ENCODE peak calls at places on chromosomes 12 and 14, in six cellular contexts. One of them, this sample, is unnamed.

GRCh38 chr14:74984241-74985027 is 18.3 kb upstream of the EIF2B2 start:
- DNase-seq in A172: no peak
- DNase-seq in activated CD8-positive, alpha-beta memory T cell treated with anti-CD3 and anti-CD28 coated beads, Interleukin-2, amount 50 U/mL, for 4 hours: no peak
- DNase-seq in activated CD4-positive, alpha-beta T cell treated with anti-CD3 and anti-CD28 coated beads for 24 hours: no peak
- DNase-seq in sciatic nerve: no peak
- DNase-seq in HS-5: no peak
- DNase-seq in this sample: no peak

GRCh38 chr12:88615490-88615889 is 35.2 kb upstream of the KITLG start:
- DNase-seq in A172: no peak
- DNase-seq in activated CD8-positive, alpha-beta memory T cell treated with anti-CD3 and anti-CD28 coated beads, Interleukin-2, amount 50 U/mL, for 4 hours: no peak
- DNase-seq in activated CD4-positive, alpha-beta T cell treated with anti-CD3 and anti-CD28 coated beads for 24 hours: no peak
- DNase-seq in sciatic nerve: no peak
- DNase-seq in HS-5: no peak
- DNase-seq in this sample: no peak

GRCh38 chr12:78645956-78646355 is 218.6 kb upstream of the SYT1 start:
- DNase-seq in A172: no peak
- DNase-seq in activated CD8-positive, alpha-beta memory T cell treated with anti-CD3 and anti-CD28 coated beads, Interleukin-2, amount 50 U/mL, for 4 hours: no peak
- DNase-seq in activated CD4-positive, alpha-beta T cell treated with anti-CD3 and anti-CD28 coated beads for 24 hours: no peak
- DNase-seq in sciatic nerve: no peak
- DNase-seq in HS-5: peak
- DNase-seq in this sample: no peak

GRCh38 chr14:105913861-105914260 is 387.5 kb downstream of the TMEM121 start:
- DNase-seq in A172: no peak
- DNase-seq in activated CD8-positive, alpha-beta memory T cell treated with anti-CD3 and anti-CD28 coated beads, Interleukin-2, amount 50 U/mL, for 4 hours: no peak
- DNase-seq in activated CD4-positive, alpha-beta T cell treated with anti-CD3 and anti-CD28 coated beads for 24 hours: no peak
- DNase-seq in sciatic nerve: no peak
- DNase-seq in HS-5: no peak
- DNase-seq in this sample: peak

GRCh38 chr12:91744613-91745012 is 401.0 kb downstream of the BTG1 start:
- DNase-seq in A172: no peak
- DNase-seq in activated CD8-positive, alpha-beta memory T cell treated with anti-CD3 and anti-CD28 coated beads, Interleukin-2, amount 50 U/mL, for 4 hours: no peak
- DNase-seq in activated CD4-positive, alpha-beta T cell treated with anti-CD3 and anti-CD28 coated beads for 24 hours: no peak
- DNase-seq in sciatic nerve: no peak
- DNase-seq in HS-5: no peak
- DNase-seq in this sample: no peak

GRCh38 chr14:76687611-76688372 is 73.5 kb upstream of the VASH1 start:
- DNase-seq in A172: no peak
- DNase-seq in activated CD8-positive, alpha-beta memory T cell treated with anti-CD3 and anti-CD28 coated beads, Interleukin-2, amount 50 U/mL, for 4 hours: no peak
- DNase-seq in activated CD4-positive, alpha-beta T cell treated with anti-CD3 and anti-CD28 coated beads for 24 hours: no peak
- DNase-seq in sciatic nerve: no peak
- DNase-seq in HS-5: no peak
- DNase-seq in this sample: no peak

GRCh38 chr14:37650356-37651037 is 55.1 kb downstream of the TTC6 start:
- DNase-seq in A172: no peak
- DNase-seq in activated CD8-positive, alpha-beta memory T cell treated with anti-CD3 and anti-CD28 coated beads, Interleukin-2, amount 50 U/mL, for 4 hours: no peak
- DNase-seq in activated CD4-positive, alpha-beta T cell treated with anti-CD3 and anti-CD28 coated beads for 24 hours: no peak
- DNase-seq in sciatic nerve: no peak
- DNase-seq in HS-5: no peak
- DNase-seq in this sample: no peak

GRCh38 chr14:102390486-102390885 is 27.7 kb downstream of the TECPR2 start:
- DNase-seq in A172: no peak
- DNase-seq in activated CD8-positive, alpha-beta memory T cell treated with anti-CD3 and anti-CD28 coated beads, Interleukin-2, amount 50 U/mL, for 4 hours: no peak
- DNase-seq in activated CD4-positive, alpha-beta T cell treated with anti-CD3 and anti-CD28 coated beads for 24 hours: no peak
- DNase-seq in sciatic nerve: no peak
- DNase-seq in HS-5: no peak
- DNase-seq in this sample: no peak

GRCh38 chr14:54781936-54782802 is 120.5 kb downstream of the GCH1 start:
- DNase-seq in A172: no peak
- DNase-seq in activated CD8-positive, alpha-beta memory T cell treated with anti-CD3 and anti-CD28 coated beads, Interleukin-2, amount 50 U/mL, for 4 hours: no peak
- DNase-seq in activated CD4-positive, alpha-beta T cell treated with anti-CD3 and anti-CD28 coated beads for 24 hours: no peak
- DNase-seq in sciatic nerve: no peak
- DNase-seq in HS-5: no peak
- DNase-seq in this sample: no peak

GRCh38 chr14:50944647-50945413 is 547 bp upstream of the PYGL start:
- DNase-seq in A172: no peak
- DNase-seq in activated CD8-positive, alpha-beta memory T cell treated with anti-CD3 and anti-CD28 coated beads, Interleukin-2, amount 50 U/mL, for 4 hours: no peak
- DNase-seq in activated CD4-positive, alpha-beta T cell treated with anti-CD3 and anti-CD28 coated beads for 24 hours: no peak
- DNase-seq in sciatic nerve: peak
- DNase-seq in HS-5: no peak
- DNase-seq in this sample: no peak

GRCh38 chr12:30822385-30823139 is 67.8 kb upstream of the CAPRIN2 start:
- DNase-seq in A172: peak
- DNase-seq in activated CD8-positive, alpha-beta memory T cell treated with anti-CD3 and anti-CD28 coated beads, Interleukin-2, amount 50 U/mL, for 4 hours: peak
- DNase-seq in activated CD4-positive, alpha-beta T cell treated with anti-CD3 and anti-CD28 coated beads for 24 hours: no peak
- DNase-seq in sciatic nerve: peak
- DNase-seq in HS-5: no peak
- DNase-seq in this sample: peak

GRCh38 chr12:99261256-99261655 is 386.3 kb upstream of the GARIN6 start:
- DNase-seq in A172: no peak
- DNase-seq in activated CD8-positive, alpha-beta memory T cell treated with anti-CD3 and anti-CD28 coated beads, Interleukin-2, amount 50 U/mL, for 4 hours: no peak
- DNase-seq in activated CD4-positive, alpha-beta T cell treated with anti-CD3 and anti-CD28 coated beads for 24 hours: no peak
- DNase-seq in sciatic nerve: no peak
- DNase-seq in HS-5: no peak
- DNase-seq in this sample: no peak

GRCh38 chr12:4270670-4271432 is 2.7 kb upstream of the CCND2 start:
- DNase-seq in A172: no peak
- DNase-seq in activated CD8-positive, alpha-beta memory T cell treated with anti-CD3 and anti-CD28 coated beads, Interleukin-2, amount 50 U/mL, for 4 hours: no peak
- DNase-seq in activated CD4-positive, alpha-beta T cell treated with anti-CD3 and anti-CD28 coated beads for 24 hours: no peak
- DNase-seq in sciatic nerve: peak
- DNase-seq in HS-5: no peak
- DNase-seq in this sample: peak

GRCh38 chr12:24875014-24875413 is 73.9 kb downstream of the BCAT1 start:
- DNase-seq in A172: no peak
- DNase-seq in activated CD8-positive, alpha-beta memory T cell treated with anti-CD3 and anti-CD28 coated beads, Interleukin-2, amount 50 U/mL, for 4 hours: no peak
- DNase-seq in activated CD4-positive, alpha-beta T cell treated with anti-CD3 and anti-CD28 coated beads for 24 hours: no peak
- DNase-seq in sciatic nerve: no peak
- DNase-seq in HS-5: no peak
- DNase-seq in this sample: no peak

GRCh38 chr14:42779024-42779423 is 1172.3 kb downstream of the LRFN5 start:
- DNase-seq in A172: peak
- DNase-seq in activated CD8-positive, alpha-beta memory T cell treated with anti-CD3 and anti-CD28 coated beads, Interleukin-2, amount 50 U/mL, for 4 hours: no peak
- DNase-seq in activated CD4-positive, alpha-beta T cell treated with anti-CD3 and anti-CD28 coated beads for 24 hours: no peak
- DNase-seq in sciatic nerve: no peak
- DNase-seq in HS-5: no peak
- DNase-seq in this sample: no peak

GRCh38 chr14:36522972-36523685 is 3.1 kb upstream of the NKX2-1 start:
- DNase-seq in A172: no peak
- DNase-seq in activated CD8-positive, alpha-beta memory T cell treated with anti-CD3 and anti-CD28 coated beads, Interleukin-2, amount 50 U/mL, for 4 hours: no peak
- DNase-seq in activated CD4-positive, alpha-beta T cell treated with anti-CD3 and anti-CD28 coated beads for 24 hours: no peak
- DNase-seq in sciatic nerve: no peak
- DNase-seq in HS-5: no peak
- DNase-seq in this sample: no peak

GRCh38 chr12:123597100-123597499 is 4.8 kb upstream of the DDX55 start:
- DNase-seq in A172: no peak
- DNase-seq in activated CD8-positive, alpha-beta memory T cell treated with anti-CD3 and anti-CD28 coated beads, Interleukin-2, amount 50 U/mL, for 4 hours: no peak
- DNase-seq in activated CD4-positive, alpha-beta T cell treated with anti-CD3 and anti-CD28 coated beads for 24 hours: no peak
- DNase-seq in sciatic nerve: no peak
- DNase-seq in HS-5: no peak
- DNase-seq in this sample: no peak

GRCh38 chr12:546920-547845 is 87.4 kb downstream of the B4GALNT3 start:
- DNase-seq in A172: peak
- DNase-seq in activated CD8-positive, alpha-beta memory T cell treated with anti-CD3 and anti-CD28 coated beads, Interleukin-2, amount 50 U/mL, for 4 hours: peak
- DNase-seq in activated CD4-positive, alpha-beta T cell treated with anti-CD3 and anti-CD28 coated beads for 24 hours: peak
- DNase-seq in sciatic nerve: peak
- DNase-seq in HS-5: no peak
- DNase-seq in this sample: peak

GRCh38 chr12:8629486-8630033 is 16.9 kb upstream of the AICDA start:
- DNase-seq in A172: peak
- DNase-seq in activated CD8-positive, alpha-beta memory T cell treated with anti-CD3 and anti-CD28 coated beads, Interleukin-2, amount 50 U/mL, for 4 hours: no peak
- DNase-seq in activated CD4-positive, alpha-beta T cell treated with anti-CD3 and anti-CD28 coated beads for 24 hours: no peak
- DNase-seq in sciatic nerve: no peak
- DNase-seq in HS-5: no peak
- DNase-seq in this sample: no peak

GRCh38 chr12:1719139-1719538 is 28.3 kb downstream of the ADIPOR2 start:
- DNase-seq in A172: no peak
- DNase-seq in activated CD8-positive, alpha-beta memory T cell treated with anti-CD3 and anti-CD28 coated beads, Interleukin-2, amount 50 U/mL, for 4 hours: no peak
- DNase-seq in activated CD4-positive, alpha-beta T cell treated with anti-CD3 and anti-CD28 coated beads for 24 hours: no peak
- DNase-seq in sciatic nerve: no peak
- DNase-seq in HS-5: no peak
- DNase-seq in this sample: no peak

GRCh38 chr14:93981874-93982683 is 5.7 kb upstream of the ASB2 start:
- DNase-seq in A172: no peak
- DNase-seq in activated CD8-positive, alpha-beta memory T cell treated with anti-CD3 and anti-CD28 coated beads, Interleukin-2, amount 50 U/mL, for 4 hours: no peak
- DNase-seq in activated CD4-positive, alpha-beta T cell treated with anti-CD3 and anti-CD28 coated beads for 24 hours: no peak
- DNase-seq in sciatic nerve: no peak
- DNase-seq in HS-5: no peak
- DNase-seq in this sample: no peak

GRCh38 chr12:74391283-74391682 is 146.4 kb upstream of the ATXN7L3B start:
- DNase-seq in A172: no peak
- DNase-seq in activated CD8-positive, alpha-beta memory T cell treated with anti-CD3 and anti-CD28 coated beads, Interleukin-2, amount 50 U/mL, for 4 hours: no peak
- DNase-seq in activated CD4-positive, alpha-beta T cell treated with anti-CD3 and anti-CD28 coated beads for 24 hours: no peak
- DNase-seq in sciatic nerve: no peak
- DNase-seq in HS-5: no peak
- DNase-seq in this sample: no peak

GRCh38 chr12:111441107-111441928 is 35.6 kb downstream of the SH2B3 start:
- DNase-seq in A172: no peak
- DNase-seq in activated CD8-positive, alpha-beta memory T cell treated with anti-CD3 and anti-CD28 coated beads, Interleukin-2, amount 50 U/mL, for 4 hours: peak
- DNase-seq in activated CD4-positive, alpha-beta T cell treated with anti-CD3 and anti-CD28 coated beads for 24 hours: no peak
- DNase-seq in sciatic nerve: peak
- DNase-seq in HS-5: no peak
- DNase-seq in this sample: peak

GRCh38 chr12:879641-880040 is 69.9 kb downstream of the RAD52 start:
- DNase-seq in A172: peak
- DNase-seq in activated CD8-positive, alpha-beta memory T cell treated with anti-CD3 and anti-CD28 coated beads, Interleukin-2, amount 50 U/mL, for 4 hours: no peak
- DNase-seq in activated CD4-positive, alpha-beta T cell treated with anti-CD3 and anti-CD28 coated beads for 24 hours: no peak
- DNase-seq in sciatic nerve: no peak
- DNase-seq in HS-5: peak
- DNase-seq in this sample: no peak

GRCh38 chr14:68232643-68233055 is 413.1 kb downstream of the RAD51B start:
- DNase-seq in A172: peak
- DNase-seq in activated CD8-positive, alpha-beta memory T cell treated with anti-CD3 and anti-CD28 coated beads, Interleukin-2, amount 50 U/mL, for 4 hours: no peak
- DNase-seq in activated CD4-positive, alpha-beta T cell treated with anti-CD3 and anti-CD28 coated beads for 24 hours: peak
- DNase-seq in sciatic nerve: peak
- DNase-seq in HS-5: peak
- DNase-seq in this sample: peak

GRCh38 chr12:108423486-108423885 is 84.4 kb upstream of the CMKLR1 start:
- DNase-seq in A172: no peak
- DNase-seq in activated CD8-positive, alpha-beta memory T cell treated with anti-CD3 and anti-CD28 coated beads, Interleukin-2, amount 50 U/mL, for 4 hours: no peak
- DNase-seq in activated CD4-positive, alpha-beta T cell treated with anti-CD3 and anti-CD28 coated beads for 24 hours: no peak
- DNase-seq in sciatic nerve: no peak
- DNase-seq in HS-5: no peak
- DNase-seq in this sample: no peak

GRCh38 chr12:66753810-66754209 is 74.9 kb upstream of the GRIP1 start:
- DNase-seq in A172: no peak
- DNase-seq in activated CD8-positive, alpha-beta memory T cell treated with anti-CD3 and anti-CD28 coated beads, Interleukin-2, amount 50 U/mL, for 4 hours: no peak
- DNase-seq in activated CD4-positive, alpha-beta T cell treated with anti-CD3 and anti-CD28 coated beads for 24 hours: no peak
- DNase-seq in sciatic nerve: no peak
- DNase-seq in HS-5: no peak
- DNase-seq in this sample: no peak

GRCh38 chr12:100573499-100574261 is at the start of gene GAS2L3:
- DNase-seq in A172: peak
- DNase-seq in activated CD8-positive, alpha-beta memory T cell treated with anti-CD3 and anti-CD28 coated beads, Interleukin-2, amount 50 U/mL, for 4 hours: peak
- DNase-seq in activated CD4-positive, alpha-beta T cell treated with anti-CD3 and anti-CD28 coated beads for 24 hours: no peak
- DNase-seq in sciatic nerve: peak
- DNase-seq in HS-5: peak
- DNase-seq in this sample: peak

This sample was measured in activated effector memory CD4-positive, alpha-beta T cell treated with anti-CD3 and anti-CD28 coated beads, Interleukin-2, amount 50 U/mL, for 16 hours.